ENCODE peak calls at places on chromosomes 7 and 10, in ten cellular contexts. U is heart right ventricle, G is globus pallidus, X is SW480, P is skeletal muscle cell, K is ovary, R is activated T-cell treated with anti-CD3 and anti-CD28 coated beads for 24 hours, V is NCI-H146, H is progenitor cell of endocrine pancreas, S is kidney tubule cell. F is an unnamed sample.

GRCh38 chr10:114492351-114493037 is 88.2 kb upstream of the AFAP1L2 start:
- DNase-seq in U (no peak), X (no peak), V (peak; percentile 9), S (peak; percentile 45), K (no peak), H (no peak), G (no peak), P (no peak), R (no peak), F (no peak)

GRCh38 chr10:73887038-73888015 is 13.0 kb upstream of the CAMK2G start:
- DNase-seq in G (peak; percentile 57), S (peak; percentile 95), X (peak; percentile 62), H (no peak), V (no peak), U (peak; percentile 84), P (peak; percentile 85), K (peak; percentile 73), R (no peak), F (peak; percentile 83)

GRCh38 chr7:17988136-17988535 is 39.5 kb downstream of the PRPS1L1 start:
- DNase-seq in U (no peak), G (no peak), H (no peak), X (no peak), R (no peak), V (no peak), P (no peak), S (no peak), K (no peak), F (no peak)

GRCh38 chr7:54967384-54967783 is 51.4 kb upstream of the EGFR start:
- DNase-seq in V (no peak), U (no peak), S (peak; percentile 100), G (no peak), R (no peak), X (peak; percentile 41), H (no peak), P (no peak), K (no peak), F (peak; percentile 10)

GRCh38 chr10:13346912-13347234 is 1.2 kb downstream of the SEPHS1 start:
- DNase-seq in R (no peak), V (peak; percentile 56), G (no peak), H (no peak), S (no peak), P (no peak), X (no peak), U (no peak), K (no peak), F (no peak)

GRCh38 chr7:1745018-1745532 is 75.0 kb downstream of the ELFN1 start:
- DNase-seq in S (no peak), G (no peak), H (no peak), K (no peak), V (no peak), P (no peak), U (no peak), R (no peak), X (no peak), F (no peak)

GRCh38 chr7:121330053-121330833 is 1.4 kb downstream of the WNT16 start:
- DNase-seq in P (no peak), S (no peak), X (peak; percentile 47), V (peak; percentile 66), U (no peak), H (no peak), G (no peak), K (no peak), R (no peak), F (no peak)

GRCh38 chr7:155864271-155864985 is 52.2 kb upstream of the SHH start:
- DNase-seq in H (no peak), R (no peak), P (no peak), S (no peak), G (no peak), K (no peak), V (no peak), U (no peak), X (no peak), F (no peak)

GRCh38 chr10:125343118-125343752 is 182.9 kb upstream of the CTBP2 start:
- DNase-seq in P (no peak), X (peak; percentile 13), S (peak; percentile 23), R (no peak), K (peak; percentile 20), V (peak; percentile 5), G (peak; percentile 6), U (no peak), H (no peak), F (no peak)

GRCh38 chr10:53209941-53210611 is 437.5 kb upstream of the MBL2 start:
- DNase-seq in U (no peak), S (peak; percentile 57), P (no peak), H (no peak), K (no peak), V (peak; percentile 37), R (no peak), X (peak; percentile 32), G (no peak), F (no peak)

GRCh38 chr7:56092789-56093531 is at the start of gene PHKG1:
- DNase-seq in U (peak; percentile 89), X (no peak), G (peak; percentile 87), V (no peak), K (peak; percentile 79), P (no peak), H (no peak), R (no peak), S (peak; percentile 65), F (peak; percentile 50)

GRCh38 chr10:132144086-132144485 is 42.7 kb upstream of the DPYSL4 start:
- DNase-seq in K (no peak), X (no peak), U (no peak), P (no peak), R (no peak), S (no peak), V (no peak), G (no peak), H (no peak), F (no peak)

GRCh38 chr7:5387711-5388245 is 35.9 kb downstream of the TNRC18 start:
- DNase-seq in G (no peak), H (no peak), V (no peak), X (no peak), U (no peak), R (no peak), K (no peak), S (no peak), P (no peak), F (no peak)

GRCh38 chr10:51983481-51983880 is 284.1 kb upstream of the CSTF2T start:
- DNase-seq in R (no peak), X (no peak), G (no peak), P (no peak), V (no peak), U (no peak), S (no peak), H (no peak), K (no peak), F (no peak)

GRCh38 chr10:127982601-127983000 is 75.7 kb downstream of the PTPRE start:
- DNase-seq in V (no peak), R (no peak), K (no peak), U (no peak), S (no peak), X (no peak), G (no peak), P (no peak), H (no peak), F (no peak)

GRCh38 chr10:88528196-88528595 is 54.9 kb downstream of the RNLS start:
- DNase-seq in V (no peak), U (no peak), K (no peak), R (no peak), X (no peak), H (no peak), S (no peak), G (no peak), P (no peak), F (no peak)

GRCh38 chr10:132606536-132607316 is 69.1 kb downstream of the INPP5A start:
- DNase-seq in U (peak; percentile 51), V (peak; percentile 4), X (no peak), H (no peak), P (no peak), K (peak; percentile 76), S (peak; percentile 62), G (peak; percentile 80), R (no peak), F (no peak)